ENCODE peak calls at places on chromosome 12, in four cellular contexts. D is fibroblast of the aortic adventitia, I is PC-9, Y is tibial nerve. P is an unnamed sample.

GRCh38 chr12:124852329-124852831 is 11.3 kb downstream of the SCARB1 start:
- DNase-seq in D (peak; percentile 16), I (no peak), Y (no peak), P (no peak)

GRCh38 chr12:30180602-30181001 is 396.9 kb upstream of the TMTC1 start:
- DNase-seq in Y (no peak), I (no peak), D (no peak), P (no peak)

GRCh38 chr12:52225752-52226151 is 7.3 kb upstream of the KRT7 start:
- DNase-seq in D (no peak), I (no peak), Y (no peak), P (no peak)

GRCh38 chr12:120719496-120720233 is 6.0 kb upstream of the ACADS start:
- DNase-seq in I (no peak), Y (no peak), D (no peak), P (no peak)

GRCh38 chr12:52506858-52507715 is 13.1 kb downstream of the KRT5 start:
- DNase-seq in D (peak; percentile 70), I (no peak), Y (no peak), P (no peak)

GRCh38 chr12:76075448-76075847 is 9.0 kb downstream of the NAP1L1 start:
- DNase-seq in D (no peak), Y (no peak), I (no peak), P (no peak)

GRCh38 chr12:54629925-54630324 is 4.8 kb downstream of the LACRT start:
- DNase-seq in D (no peak), I (no peak), Y (no peak), P (no peak)

GRCh38 chr12:21546721-21547120 is 20.6 kb downstream of the SPX start:
- DNase-seq in I (no peak), D (no peak), Y (no peak), P (no peak)

GRCh38 chr12:68617160-68617926 is 6.6 kb downstream of the RAP1B start:
- DNase-seq in Y (no peak), I (no peak), D (peak; percentile 78), P (no peak)

GRCh38 chr12:100141998-100142850 is 450 bp downstream of the BLTP3B start:
- DNase-seq in I (peak; percentile 33), D (peak; percentile 22), Y (no peak), P (no peak)

GRCh38 chr12:50581226-50582184 is 76.7 kb downstream of the DIP2B start:
- DNase-seq in I (peak; percentile 31), D (peak; percentile 55), Y (no peak), P (no peak)

GRCh38 chr12:14836336-14837210 is 6.8 kb downstream of the ART4 start:
- DNase-seq in D (peak; percentile 91), Y (no peak), I (peak; percentile 57), P (no peak)

GRCh38 chr12:54641554-54641953 is 6.6 kb downstream of the DCD start:
- DNase-seq in Y (no peak), I (no peak), D (no peak), P (no peak)

GRCh38 chr12:108613548-108613947 is 15.7 kb upstream of the TMEM119 start:
- DNase-seq in I (no peak), D (no peak), Y (no peak), P (no peak)

GRCh38 chr12:48296586-48297396 is 53.9 kb downstream of the ZNF641 start:
- DNase-seq in D (peak; percentile 66), I (peak; percentile 45), Y (peak; percentile 21), P (no peak)

DNA sequence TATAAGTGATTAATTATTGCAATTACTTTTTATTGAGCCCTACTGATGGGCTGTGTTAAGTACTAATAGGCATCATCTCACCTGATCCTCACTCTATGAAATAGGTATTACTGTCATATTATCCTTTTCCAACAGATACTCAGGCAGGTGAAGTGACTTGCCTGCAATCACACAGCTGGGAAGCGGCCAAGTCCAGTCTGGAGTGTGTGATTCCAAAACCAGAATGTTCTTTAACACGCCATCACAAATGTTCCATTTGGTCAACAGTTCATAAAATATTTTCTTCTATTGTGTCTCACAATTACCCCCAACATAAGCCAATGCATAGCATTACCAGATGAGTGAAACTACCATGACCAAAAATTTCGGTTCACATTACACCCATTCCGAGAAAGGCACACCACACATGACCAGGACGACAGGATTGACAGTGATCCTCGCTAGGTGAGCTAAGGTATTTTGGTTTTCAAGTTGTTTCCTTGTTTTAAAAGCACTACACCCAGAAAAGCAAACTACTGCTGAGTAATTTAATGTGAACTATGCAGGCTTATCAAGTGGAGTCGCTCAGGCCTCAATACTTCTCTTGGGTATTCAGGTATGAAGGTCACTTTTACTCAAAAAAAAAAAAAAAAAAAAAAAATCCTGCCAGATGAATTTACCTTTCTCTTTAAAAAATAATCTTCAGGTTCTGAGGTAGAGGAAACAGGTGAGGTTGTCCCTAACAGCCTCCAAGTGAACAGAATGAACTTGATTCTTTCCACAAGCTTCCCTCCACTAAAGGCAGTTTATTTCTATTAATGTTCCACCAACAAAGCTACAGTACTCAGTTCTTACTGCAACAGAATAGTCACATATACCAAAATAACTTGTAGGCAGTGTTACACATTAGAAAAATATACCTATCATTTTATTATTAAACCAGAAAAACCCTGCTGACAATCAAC is 2.4 kb downstream of the VPS37B start:
- DNase-seq in D (no peak), I (no peak), Y (no peak), P (no peak)
- H3K4me3 ChIP-seq in D (peak overlapping the region; percentile 91), I (peak overlapping the region; percentile 61), Y (peak overlapping the region; percentile 81), P (no peak overlapping the region)

GRCh38 chr12:96989916-96990315 is 82.9 kb downstream of the NEDD1 start:
- DNase-seq in Y (no peak), D (no peak), I (peak; percentile 15), P (peak; percentile 19)
- TF ChIP-seq CTCF in Y (no peak), D (no peak), I (peak; percentile 53), P (peak; percentile 36)

GRCh38 chr12:107091381-107091780 is 2.0 kb downstream of the CRY1 start:
- DNase-seq in I (no peak), D (peak; percentile 90), Y (no peak), P (no peak)
- H3K4me3 ChIP-seq in I (peak overlapping the region; percentile 64), D (peak overlapping the region; percentile 57), Y (peak overlapping the region; percentile 99), P (no peak overlapping the region)

DNA sequence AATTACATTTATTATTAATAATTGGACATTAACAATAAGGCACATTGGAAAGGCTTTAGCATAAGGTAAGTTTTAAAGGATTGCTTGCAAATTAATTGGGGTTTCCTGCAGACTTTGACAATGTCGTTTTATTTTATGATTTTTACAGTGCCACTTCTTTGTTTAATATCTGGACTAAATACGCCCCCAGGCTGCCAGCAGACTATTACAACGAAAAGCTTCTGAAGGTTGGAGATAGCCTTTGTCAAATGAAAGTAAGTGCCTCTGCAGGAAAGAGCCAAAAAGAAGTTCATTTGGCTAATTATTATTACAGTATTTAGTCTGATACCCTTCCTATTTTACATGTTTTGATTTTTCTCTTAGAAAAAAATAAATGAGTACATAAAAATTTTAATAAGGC is 11.3 kb downstream of the CFAP54 start:
- DNase-seq in D (peak; percentile 68), I (no peak), Y (no peak), P (no peak)
- TF ChIP-seq CTCF in D (peak; percentile 34), I (peak; percentile 34), Y (no peak), P (no peak)

DNA sequence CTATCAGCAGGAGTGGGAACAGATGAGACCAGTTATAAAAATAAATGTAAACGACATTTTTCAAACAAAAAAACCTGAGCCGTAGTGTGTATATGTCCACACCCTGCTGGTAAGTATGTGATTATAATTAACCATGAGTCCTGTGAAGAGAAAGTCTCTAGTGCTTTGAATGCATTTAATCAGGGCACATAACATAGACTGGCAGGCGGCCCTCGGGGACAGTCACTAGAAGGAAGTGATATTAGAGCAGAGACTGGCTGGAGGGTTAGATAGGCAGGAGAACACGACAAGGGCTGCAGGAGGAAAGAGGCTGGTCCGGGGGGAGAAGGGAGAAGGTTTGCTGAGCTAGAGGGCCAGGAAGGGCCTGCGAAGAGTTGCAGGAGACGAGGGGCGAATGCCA is 23.8 kb upstream of the ELK3 start:
- DNase-seq in I (no peak), Y (no peak), D (no peak), P (no peak)
- H3K4me3 ChIP-seq in I (no peak overlapping the region), Y (no peak overlapping the region), D (no peak overlapping the region), P (no peak overlapping the region)

DNA sequence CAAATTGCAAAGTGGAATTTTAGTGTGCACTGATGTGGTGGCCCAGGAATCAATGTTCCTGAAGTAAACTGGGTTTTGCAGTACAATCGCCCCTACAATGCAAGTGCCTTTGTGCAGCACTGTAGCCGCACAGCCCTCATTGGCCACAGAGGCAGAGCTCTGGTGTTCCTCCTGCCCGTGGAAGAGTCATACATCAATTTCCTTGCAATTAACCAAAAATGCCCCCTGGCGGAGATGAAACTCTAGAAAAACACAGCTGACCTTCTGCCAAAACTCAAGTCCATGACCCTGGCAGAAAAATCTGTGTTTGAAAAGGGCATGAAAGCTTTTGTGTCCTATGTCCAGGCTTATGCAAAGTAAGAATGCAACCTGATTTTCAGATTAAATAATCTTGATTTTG is 117.9 kb upstream of the PRB2 start:
- DNase-seq in D (no peak), Y (no peak), I (no peak), P (no peak)
- TF ChIP-seq CTCF in D (no peak), Y (no peak), I (no peak), P (peak; percentile 21)

GRCh38 chr12:94815450-94815849 is 165.1 kb upstream of the TMCC3 start:
- DNase-seq in I (no peak), Y (no peak), D (no peak), P (no peak)

GRCh38 chr12:94813314-94813713 is 163.0 kb upstream of the TMCC3 start:
- DNase-seq in Y (no peak), D (no peak), I (no peak), P (no peak)

GRCh38 chr12:94811611-94812010 is 161.3 kb upstream of the TMCC3 start:
- DNase-seq in I (no peak), Y (no peak), D (no peak), P (no peak)

GRCh38 chr12:94815958-94816357 is 165.6 kb upstream of the TMCC3 start:
- DNase-seq in I (no peak), D (no peak), Y (no peak), P (no peak)

GRCh38 chr12:94812345-94812744 is 162.0 kb upstream of the TMCC3 start:
- DNase-seq in I (no peak), D (no peak), Y (no peak), P (peak; percentile 45)
- H3K4me3 ChIP-seq in I (no peak overlapping the region), D (no peak overlapping the region), Y (no peak overlapping the region), P (no peak overlapping the region)

GRCh38 chr12:44873898-44874297 is 2.2 kb downstream of the NELL2 start:
- DNase-seq in D (peak; percentile 19), I (no peak), Y (no peak), P (no peak)
- TF ChIP-seq CTCF in D (peak; percentile 15), I (no peak), Y (no peak), P (no peak)